ENCODE peak calls at places on chromosome 15, in five cellular contexts. J, F, A, S and Z are unnamed samples.

GRCh38 chr15:95021816-95022215 is 790.5 kb downstream of the MCTP2 start:
- DNase-seq in J (no peak), F (no peak), A (no peak), S (no peak), Z (no peak)

GRCh38 chr15:33926260-33926659 is 42.0 kb upstream of the CHRM5 start:
- DNase-seq in J (peak; percentile 6), F (no peak), A (no peak), S (no peak), Z (no peak)

GRCh38 chr15:65326109-65326508 is 21.6 kb downstream of the RNU5B-1 start:
- DNase-seq in J (no peak), F (no peak), A (no peak), S (no peak), Z (peak; percentile 57)

GRCh38 chr15:49860101-49860500 is 239.3 kb downstream of the DTWD1 start:
- DNase-seq in J (no peak), F (no peak), A (no peak), S (no peak), Z (no peak)

GRCh38 chr15:55240125-55240760 is 43.5 kb upstream of the RSL24D1 start:
- DNase-seq in J (no peak), F (no peak), A (no peak), S (no peak), Z (no peak)

GRCh38 chr15:81297580-81298575 is 26.1 kb downstream of the STARD5 start:
- DNase-seq in J (no peak), F (no peak), A (no peak), S (no peak), Z (no peak)

GRCh38 chr15:72009207-72009606 is 108.7 kb downstream of the MYO9A start:
- DNase-seq in J (peak; percentile 44), F (no peak), A (no peak), S (peak; percentile 20), Z (peak; percentile 3)

GRCh38 chr15:25798207-25798931 is 64.8 kb downstream of the ATP10A start:
- DNase-seq in J (no peak), F (no peak), A (no peak), S (no peak), Z (no peak)

GRCh38 chr15:47756872-47757271 is 39.6 kb downstream of the SEMA6D start:
- DNase-seq in J (no peak), F (no peak), A (no peak), S (no peak), Z (no peak)

GRCh38 chr15:87777054-87777498 is 479.5 kb downstream of the NTRK3 start:
- DNase-seq in J (no peak), F (no peak), A (no peak), S (no peak), Z (no peak)

GRCh38 chr15:76259392-76259791 is 51.9 kb downstream of the ETFA start:
- DNase-seq in J (no peak), F (no peak), A (no peak), S (no peak), Z (no peak)

GRCh38 chr15:59237119-59237853 is 30.6 kb downstream of the LDHAL6B start:
- DNase-seq in J (no peak), F (no peak), A (no peak), S (peak; percentile 70), Z (no peak)

GRCh38 chr15:96331942-96332853 is 1.7 kb downstream of the NR2F2 start:
- DNase-seq in J (no peak), F (no peak), A (no peak), S (no peak), Z (peak; percentile 82)

GRCh38 chr15:90018216-90018831 is 17.2 kb downstream of the ZNF710 start:
- DNase-seq in J (no peak), F (no peak), A (no peak), S (no peak), Z (no peak)

GRCh38 chr15:67178569-67179210 is 75.8 kb downstream of the AAGAB start:
- DNase-seq in J (no peak), F (no peak), A (peak; percentile 53), S (no peak), Z (no peak)

GRCh38 chr15:59280855-59281254 is 74.2 kb downstream of the LDHAL6B start:
- DNase-seq in J (no peak), F (no peak), A (no peak), S (no peak), Z (no peak)

GRCh38 chr15:28082891-28083688 is 16.0 kb downstream of the OCA2 start:
- DNase-seq in J (peak; percentile 76), F (no peak), A (no peak), S (no peak), Z (no peak)

GRCh38 chr15:92709064-92709463 is 53.5 kb upstream of the FAM174B start:
- DNase-seq in J (no peak), F (no peak), A (no peak), S (no peak), Z (no peak)

GRCh38 chr15:68620721-68621528 is 42.1 kb downstream of the CORO2B start:
- DNase-seq in J (no peak), F (no peak), A (no peak), S (no peak), Z (peak; percentile 46)

DNA sequence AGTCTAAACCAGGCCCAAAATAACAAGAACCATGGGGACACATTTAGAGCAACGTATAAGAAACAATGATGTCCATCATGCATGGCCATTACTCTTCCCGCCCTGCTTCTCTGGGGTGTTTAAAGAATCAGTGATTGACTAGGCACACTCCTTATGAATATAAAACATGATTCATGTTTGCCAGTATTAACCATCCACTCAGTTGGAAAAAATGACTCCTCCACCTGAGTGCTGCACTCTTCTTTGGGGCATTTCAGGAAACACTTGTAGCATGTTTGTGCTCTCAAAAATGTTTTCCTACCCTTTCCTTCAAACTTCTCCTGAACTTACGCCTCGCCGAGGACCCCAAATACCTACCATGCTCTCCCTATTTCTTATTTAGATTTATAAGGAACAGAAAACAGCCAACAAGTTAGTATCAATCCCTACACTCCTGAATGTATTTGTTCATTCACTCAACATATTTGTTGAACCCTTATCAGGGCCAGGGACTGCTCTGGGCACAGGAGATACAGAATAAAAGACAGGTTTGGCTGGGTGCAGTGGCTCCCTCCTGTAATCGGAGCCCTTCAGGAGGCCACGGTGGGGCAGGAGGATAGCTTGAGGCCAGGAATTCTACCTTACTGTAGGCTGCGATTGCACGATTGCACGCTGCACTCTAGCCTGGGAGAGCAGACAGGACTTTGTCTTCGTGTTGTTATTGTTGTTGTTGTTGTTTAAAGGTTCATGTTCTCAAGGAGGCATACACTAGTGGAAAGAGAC is 137.0 kb downstream of the TMCO5A start:
- DNase-seq in J (no peak), F (no peak), A (no peak), S (no peak), Z (no peak)
- H3K4me1 ChIP-seq in J (peaks cover 15% of the 10 kb centered on the region), F (peaks cover 25% of the 10 kb centered on the region), A (no peaks in the 10 kb centered on the region), S (peaks cover 25% of the 10 kb centered on the region), Z (peaks cover 36% of the 10 kb centered on the region)

GRCh38 chr15:74399511-74400312 is 32.3 kb upstream of the CYP11A1 start:
- DNase-seq in J (no peak), F (no peak), A (no peak), S (no peak), Z (no peak)
- TF ChIP-seq JUNB in J (no peak), F (no peak), A (no peak), S (peak; percentile 58), Z (no peak)

GRCh38 chr15:43144512-43144911 is 11.1 kb downstream of the TMEM62 start:
- DNase-seq in J (no peak), F (no peak), A (no peak), S (no peak), Z (no peak)
- H3K4me2 ChIP-seq in J (no peak overlapping the region), F (no peak overlapping the region), A (no peak overlapping the region), S (peak overlapping the region; percentile 28), Z (no peak overlapping the region)

DNA sequence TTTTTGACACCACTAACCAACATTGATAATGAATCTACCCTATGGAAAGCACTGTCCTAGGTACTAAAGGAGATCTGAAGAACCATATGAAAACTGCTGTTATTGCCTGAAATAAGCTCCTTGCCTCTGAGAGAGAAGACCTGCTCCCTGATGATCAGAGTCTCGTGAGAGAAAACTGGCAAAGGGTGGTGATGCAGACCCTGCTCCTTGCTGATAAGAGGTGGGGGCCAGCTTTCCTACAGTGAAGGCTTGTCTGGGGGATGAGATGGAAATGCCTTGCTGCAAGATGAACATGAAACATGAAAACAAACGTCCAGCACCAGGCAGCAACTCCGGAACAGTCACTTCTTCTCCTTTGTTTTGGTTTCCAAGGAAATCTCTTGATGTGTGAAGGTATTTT is 31.9 kb downstream of the RASGRP1 start:
- DNase-seq in J (no peak), F (no peak), A (no peak), S (no peak), Z (no peak)
- H3K4me1 ChIP-seq in J (no peaks in the 10 kb centered on the region), F (peaks cover 4% of the 10 kb centered on the region), A (peaks cover 3% of the 10 kb centered on the region), S (no peaks in the 10 kb centered on the region), Z (no peaks in the 10 kb centered on the region)

GRCh38 chr15:100536733-100537132 is 8.0 kb upstream of the CERS3 start:
- DNase-seq in J (no peak), F (no peak), A (no peak), S (no peak), Z (no peak)
- TF ChIP-seq JUNB in J (no peak), F (no peak), A (no peak), S (no peak), Z (no peak)

DNA sequence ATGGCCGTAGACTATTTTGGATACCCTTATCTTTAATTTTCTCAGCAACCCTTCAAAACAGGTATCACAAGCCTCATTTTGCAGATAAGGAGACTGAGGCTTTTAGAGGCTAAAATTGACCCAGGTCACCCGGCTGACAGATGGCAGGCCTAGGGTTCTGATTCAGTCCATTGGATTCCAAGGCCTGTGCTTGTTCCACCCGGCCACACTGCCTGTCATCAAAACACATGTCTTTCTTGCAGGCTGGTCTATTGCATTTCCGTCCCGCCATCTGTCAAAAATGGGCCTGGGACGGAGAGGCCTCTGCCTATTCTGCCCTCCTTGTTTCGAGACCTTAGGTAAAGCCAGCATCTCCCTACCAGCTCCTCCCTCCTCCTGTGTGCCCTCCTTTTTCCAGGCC is 8.1 kb downstream of the INAFM2 start:
- DNase-seq in J (no peak), F (no peak), A (no peak), S (no peak), Z (no peak)
- H3K4me2 ChIP-seq in J (no peak overlapping the region), F (no peak overlapping the region), A (no peak overlapping the region), S (no peak overlapping the region), Z (no peak overlapping the region)